ENCODE peak calls at places on chromosomes 1 and 21, in seven cellular contexts. F, B, T, Y, E, S and D are unnamed samples.

GRCh38 chr1:22801347-22801746 is 90.7 kb downstream of the EPHB2 start:
- DNase-seq in B (no peak), Y (no peak), S (no peak), T (no peak), F (no peak), E (no peak), D (no peak)

GRCh38 chr1:15931884-15932283 is 44.0 kb downstream of the ZBTB17 start:
- DNase-seq in Y (no peak), B (no peak), S (no peak), T (no peak), F (no peak), E (no peak), D (no peak)

GRCh38 chr1:180233191-180234011 is 3.3 kb downstream of the LHX4 start:
- DNase-seq in Y (no peak), E (no peak), B (no peak), T (no peak), S (peak), F (no peak), D (no peak)

GRCh38 chr21:14557413-14557812 is 11.3 kb upstream of the SAMSN1 start:
- DNase-seq in E (no peak), S (no peak), Y (no peak), B (no peak), F (no peak), T (no peak), D (no peak)

GRCh38 chr1:77642196-77642595 is 40.3 kb downstream of the ZZZ3 start:
- DNase-seq in B (no peak), T (no peak), E (no peak), S (no peak), F (no peak), Y (no peak), D (no peak)

GRCh38 chr1:41728403-41729202 is 190.1 kb downstream of the HIVEP3 start:
- DNase-seq in F (peak), Y (peak), B (no peak), E (no peak), S (peak), T (no peak), D (peak)

GRCh38 chr1:7171168-7171567 is 385.9 kb downstream of the CAMTA1 start:
- DNase-seq in Y (no peak), F (no peak), E (no peak), T (no peak), B (no peak), S (no peak), D (no peak)

GRCh38 chr1:46533179-46533864 is 18.1 kb downstream of the KNCN start:
- DNase-seq in B (peak), Y (peak), T (no peak), E (peak), F (peak), S (peak), D (peak)

GRCh38 chr1:65170511-65171142 is 22.6 kb downstream of the AK4 start:
- DNase-seq in F (no peak), B (no peak), E (no peak), Y (no peak), T (no peak), S (no peak), D (no peak)

GRCh38 chr21:46182548-46183336 is 1.5 kb downstream of the SPATC1L start:
- DNase-seq in F (no peak), Y (no peak), B (no peak), S (no peak), E (no peak), T (no peak), D (no peak)

GRCh38 chr1:27356628-27357280 is 10.0 kb downstream of the MAP3K6 start:
- DNase-seq in F (no peak), E (no peak), B (no peak), T (peak), S (no peak), Y (peak), D (peak)

GRCh38 chr1:223771814-223772770 is 59.8 kb downstream of the CAPN2 start:
- DNase-seq in B (no peak), T (peak), Y (no peak), F (peak), S (peak), E (no peak), D (peak)